ENCODE peak calls at places on chromosome 4, in eight cellular contexts. One of them, this sample, is unnamed.

GRCh38 chr4:102492531-102493241 is 8.5 kb upstream of the NFKB1 start:
- DNase-seq in astrocyte of the spinal cord: no peak
- DNase-seq in WTC11: no peak
- DNase-seq in BJ: no peak
- DNase-seq in cardiac muscle cell: no peak
- DNase-seq in body of pancreas: no peak
- DNase-seq in vagina: no peak
- DNase-seq in right lobe of liver: no peak
- DNase-seq in this sample: no peak

GRCh38 chr4:171639540-171639939 is 173.7 kb upstream of the GALNTL6 start:
- DNase-seq in astrocyte of the spinal cord: peak; percentile 19
- DNase-seq in WTC11: no peak
- DNase-seq in BJ: no peak
- DNase-seq in cardiac muscle cell: no peak
- DNase-seq in body of pancreas: no peak
- DNase-seq in vagina: no peak
- DNase-seq in right lobe of liver: no peak
- DNase-seq in this sample: no peak

GRCh38 chr4:116752027-116752426 is 333.3 kb downstream of the TRAM1L1 start:
- DNase-seq in astrocyte of the spinal cord: no peak
- DNase-seq in WTC11: no peak
- DNase-seq in BJ: no peak
- DNase-seq in cardiac muscle cell: no peak
- DNase-seq in body of pancreas: no peak
- DNase-seq in vagina: no peak
- DNase-seq in right lobe of liver: no peak
- DNase-seq in this sample: no peak

GRCh38 chr4:133130171-133130570 is 18.9 kb upstream of the PCDH10 start:
- DNase-seq in astrocyte of the spinal cord: peak; percentile 64
- DNase-seq in WTC11: no peak
- DNase-seq in BJ: no peak
- DNase-seq in cardiac muscle cell: no peak
- DNase-seq in body of pancreas: no peak
- DNase-seq in vagina: no peak
- DNase-seq in right lobe of liver: no peak
- DNase-seq in this sample: peak; percentile 43

GRCh38 chr4:87235020-87235671 is 14.7 kb upstream of the KLHL8 start:
- DNase-seq in astrocyte of the spinal cord: no peak
- DNase-seq in WTC11: no peak
- DNase-seq in BJ: no peak
- DNase-seq in cardiac muscle cell: no peak
- DNase-seq in body of pancreas: no peak
- DNase-seq in vagina: no peak
- DNase-seq in right lobe of liver: no peak
- DNase-seq in this sample: peak; percentile 70

GRCh38 chr4:168656055-168656660 is 159.3 kb downstream of the PALLD start:
- DNase-seq in astrocyte of the spinal cord: peak; percentile 85
- DNase-seq in WTC11: no peak
- DNase-seq in BJ: peak; percentile 74
- DNase-seq in cardiac muscle cell: no peak
- DNase-seq in body of pancreas: no peak
- DNase-seq in vagina: no peak
- DNase-seq in right lobe of liver: no peak
- DNase-seq in this sample: peak; percentile 80

GRCh38 chr4:33381806-33382205 is 2661.6 kb downstream of the PCDH7 start:
- DNase-seq in astrocyte of the spinal cord: no peak
- DNase-seq in WTC11: no peak
- DNase-seq in BJ: no peak
- DNase-seq in cardiac muscle cell: no peak
- DNase-seq in body of pancreas: no peak
- DNase-seq in vagina: no peak
- DNase-seq in right lobe of liver: no peak
- DNase-seq in this sample: no peak

GRCh38 chr4:104451573-104451972 is 43.1 kb downstream of the CXXC4 start:
- DNase-seq in astrocyte of the spinal cord: peak; percentile 34
- DNase-seq in WTC11: no peak
- DNase-seq in BJ: no peak
- DNase-seq in cardiac muscle cell: peak; percentile 48
- DNase-seq in body of pancreas: peak; percentile 15
- DNase-seq in vagina: no peak
- DNase-seq in right lobe of liver: no peak
- DNase-seq in this sample: no peak

GRCh38 chr4:37825943-37826281 is 574 bp upstream of the PGM2 start:
- DNase-seq in astrocyte of the spinal cord: no peak
- DNase-seq in WTC11: no peak
- DNase-seq in BJ: no peak
- DNase-seq in cardiac muscle cell: no peak
- DNase-seq in body of pancreas: no peak
- DNase-seq in vagina: no peak
- DNase-seq in right lobe of liver: no peak
- DNase-seq in this sample: no peak

GRCh38 chr4:39320381-39321115 is 45.6 kb downstream of the RFC1 start:
- DNase-seq in astrocyte of the spinal cord: peak; percentile 72
- DNase-seq in WTC11: no peak
- DNase-seq in BJ: no peak
- DNase-seq in cardiac muscle cell: no peak
- DNase-seq in body of pancreas: no peak
- DNase-seq in vagina: no peak
- DNase-seq in right lobe of liver: no peak
- DNase-seq in this sample: peak; percentile 23

GRCh38 chr4:161714022-161714751 is 449.6 kb downstream of the FSTL5 start:
- DNase-seq in astrocyte of the spinal cord: peak; percentile 87
- DNase-seq in WTC11: no peak
- DNase-seq in BJ: peak; percentile 68
- DNase-seq in cardiac muscle cell: no peak
- DNase-seq in body of pancreas: no peak
- DNase-seq in vagina: no peak
- DNase-seq in right lobe of liver: no peak
- DNase-seq in this sample: no peak

GRCh38 chr4:89263265-89263664 is 44.3 kb downstream of the GPRIN3 start:
- DNase-seq in astrocyte of the spinal cord: no peak
- DNase-seq in WTC11: no peak
- DNase-seq in BJ: no peak
- DNase-seq in cardiac muscle cell: no peak
- DNase-seq in body of pancreas: no peak
- DNase-seq in vagina: no peak
- DNase-seq in right lobe of liver: no peak
- DNase-seq in this sample: no peak

GRCh38 chr4:108644237-108644636 is 6.2 kb upstream of the OSTC start:
- DNase-seq in astrocyte of the spinal cord: peak; percentile 14
- DNase-seq in WTC11: no peak
- DNase-seq in BJ: no peak
- DNase-seq in cardiac muscle cell: no peak
- DNase-seq in body of pancreas: no peak
- DNase-seq in vagina: no peak
- DNase-seq in right lobe of liver: no peak
- DNase-seq in this sample: peak; percentile 77

GRCh38 chr4:175054980-175055379 is 136.8 kb downstream of the ADAM29 start:
- DNase-seq in astrocyte of the spinal cord: no peak
- DNase-seq in WTC11: peak; percentile 61
- DNase-seq in BJ: no peak
- DNase-seq in cardiac muscle cell: peak; percentile 5
- DNase-seq in body of pancreas: no peak
- DNase-seq in vagina: no peak
- DNase-seq in right lobe of liver: no peak
- DNase-seq in this sample: no peak

GRCh38 chr4:87270144-87270543 is 49.7 kb upstream of the KLHL8 start:
- DNase-seq in astrocyte of the spinal cord: peak; percentile 51
- DNase-seq in WTC11: peak; percentile 13
- DNase-seq in BJ: no peak
- DNase-seq in cardiac muscle cell: peak; percentile 32
- DNase-seq in body of pancreas: peak; percentile 43
- DNase-seq in vagina: no peak
- DNase-seq in right lobe of liver: no peak
- DNase-seq in this sample: peak; percentile 38

GRCh38 chr4:17066972-17067371 is 168.5 kb upstream of the LDB2 start:
- DNase-seq in astrocyte of the spinal cord: peak; percentile 86
- DNase-seq in WTC11: no peak
- DNase-seq in BJ: peak; percentile 67
- DNase-seq in cardiac muscle cell: no peak
- DNase-seq in body of pancreas: no peak
- DNase-seq in vagina: no peak
- DNase-seq in right lobe of liver: no peak
- DNase-seq in this sample: peak; percentile 91

GRCh38 chr4:168864831-168865541 is 145.1 kb downstream of the CBR4 start:
- DNase-seq in astrocyte of the spinal cord: no peak
- DNase-seq in WTC11: peak; percentile 42
- DNase-seq in BJ: no peak
- DNase-seq in cardiac muscle cell: peak; percentile 42
- DNase-seq in body of pancreas: no peak
- DNase-seq in vagina: no peak
- DNase-seq in right lobe of liver: no peak
- DNase-seq in this sample: peak; percentile 77

GRCh38 chr4:100842856-100843255 is 325.0 kb upstream of the EMCN start:
- DNase-seq in astrocyte of the spinal cord: no peak
- DNase-seq in WTC11: no peak
- DNase-seq in BJ: no peak
- DNase-seq in cardiac muscle cell: no peak
- DNase-seq in body of pancreas: no peak
- DNase-seq in vagina: no peak
- DNase-seq in right lobe of liver: no peak
- DNase-seq in this sample: no peak

GRCh38 chr4:168129046-168129772 is 36.9 kb downstream of the ANXA10 start:
- DNase-seq in astrocyte of the spinal cord: no peak
- DNase-seq in WTC11: no peak
- DNase-seq in BJ: no peak
- DNase-seq in cardiac muscle cell: no peak
- DNase-seq in body of pancreas: no peak
- DNase-seq in vagina: no peak
- DNase-seq in right lobe of liver: no peak
- DNase-seq in this sample: no peak

GRCh38 chr4:74531952-74532794 is 87.2 kb downstream of the AREG start:
- DNase-seq in astrocyte of the spinal cord: peak; percentile 90
- DNase-seq in WTC11: no peak
- DNase-seq in BJ: no peak
- DNase-seq in cardiac muscle cell: peak; percentile 29
- DNase-seq in body of pancreas: no peak
- DNase-seq in vagina: no peak
- DNase-seq in right lobe of liver: no peak
- DNase-seq in this sample: peak; percentile 70

GRCh38 chr4:82136161-82136801 is 237.5 kb downstream of the HNRNPD start:
- DNase-seq in astrocyte of the spinal cord: no peak
- DNase-seq in WTC11: no peak
- DNase-seq in BJ: no peak
- DNase-seq in cardiac muscle cell: no peak
- DNase-seq in body of pancreas: no peak
- DNase-seq in vagina: no peak
- DNase-seq in right lobe of liver: no peak
- DNase-seq in this sample: no peak

GRCh38 chr4:176635372-176636261 is 157.1 kb downstream of the VEGFC start:
- DNase-seq in astrocyte of the spinal cord: peak; percentile 85
- DNase-seq in WTC11: no peak
- DNase-seq in BJ: no peak
- DNase-seq in cardiac muscle cell: no peak
- DNase-seq in body of pancreas: no peak
- DNase-seq in vagina: no peak
- DNase-seq in right lobe of liver: no peak
- DNase-seq in this sample: peak; percentile 63

DNA sequence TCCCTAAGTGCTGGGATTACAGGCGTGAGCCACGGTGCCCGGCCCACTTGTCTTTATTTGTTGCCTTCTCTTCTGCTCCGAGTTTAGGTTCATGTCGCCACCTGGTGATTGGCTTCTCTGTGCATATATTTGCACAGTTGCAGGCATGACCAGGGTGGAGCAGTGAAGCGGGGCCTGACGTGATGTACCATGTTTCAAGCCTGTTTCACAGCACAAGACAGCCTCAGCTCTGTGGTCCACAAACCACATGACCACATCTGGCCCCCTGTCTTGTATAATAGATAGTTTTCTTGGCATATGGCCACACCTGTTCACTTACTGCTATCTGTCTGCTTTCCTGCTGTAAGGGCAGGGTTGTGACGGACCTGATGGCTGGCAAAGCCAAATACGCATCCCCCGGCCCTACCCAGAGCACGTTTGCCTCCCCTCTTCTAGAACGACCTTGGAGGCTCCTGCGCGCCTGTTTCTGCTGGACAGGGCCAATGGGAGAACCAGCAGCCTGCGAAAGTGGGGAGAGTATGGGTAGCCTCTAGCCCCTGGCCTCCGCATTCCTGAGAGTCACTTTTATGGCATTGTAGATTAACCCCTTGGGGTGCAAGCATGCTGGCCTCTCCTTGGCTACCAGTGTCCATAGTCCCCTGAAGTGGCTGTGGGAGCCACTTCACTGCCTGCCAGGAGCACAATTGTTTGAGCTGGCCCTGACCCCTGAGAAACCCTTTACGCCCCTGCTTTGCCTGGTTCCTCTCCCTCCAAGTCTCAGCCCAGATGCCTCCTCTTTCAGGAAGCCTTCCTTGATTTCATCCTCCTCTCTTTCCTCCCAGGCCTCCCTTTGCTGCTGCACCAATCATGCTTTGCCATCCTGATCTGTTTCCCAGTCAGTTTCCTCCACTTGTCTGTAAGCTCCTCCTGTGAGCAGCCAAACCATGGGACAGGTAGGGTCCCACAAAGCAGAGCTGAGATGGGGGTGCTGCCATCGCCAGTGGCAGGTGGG is 6.0 kb upstream of the SH3TC1 start:
- DNase-seq in astrocyte of the spinal cord: peak; percentile 50
- DNase-seq in WTC11: no peak
- DNase-seq in BJ: no peak
- DNase-seq in cardiac muscle cell: no peak
- DNase-seq in body of pancreas: peak; percentile 84
- DNase-seq in vagina: no peak
- DNase-seq in right lobe of liver: no peak
- DNase-seq in this sample: no peak
- TF ChIP-seq CTCF in astrocyte of the spinal cord: peak; percentile 34
- TF ChIP-seq CTCF in WTC11: no peak
- TF ChIP-seq CTCF in BJ: peak; percentile 29
- TF ChIP-seq CTCF in cardiac muscle cell: no peak
- TF ChIP-seq CTCF in body of pancreas: peak; percentile 74
- TF ChIP-seq CTCF in vagina: no peak
- TF ChIP-seq CTCF in right lobe of liver: peak; percentile 46
- TF ChIP-seq CTCF in this sample: peak; percentile 44

GRCh38 chr4:149264093-149264733 is 551.4 kb downstream of the IQCM start:
- DNase-seq in astrocyte of the spinal cord: peak; percentile 59
- DNase-seq in WTC11: peak; percentile 43
- DNase-seq in BJ: no peak
- DNase-seq in cardiac muscle cell: peak; percentile 70
- DNase-seq in body of pancreas: no peak
- DNase-seq in vagina: no peak
- DNase-seq in right lobe of liver: peak; percentile 46
- DNase-seq in this sample: peak; percentile 39
- TF ChIP-seq CTCF in astrocyte of the spinal cord: peak; percentile 75
- TF ChIP-seq CTCF in WTC11: peak; percentile 41
- TF ChIP-seq CTCF in BJ: peak; percentile 72
- TF ChIP-seq CTCF in cardiac muscle cell: peak; percentile 69
- TF ChIP-seq CTCF in body of pancreas: peak; percentile 45
- TF ChIP-seq CTCF in vagina: peak; percentile 10
- TF ChIP-seq CTCF in right lobe of liver: peak; percentile 68
- TF ChIP-seq CTCF in this sample: peak; percentile 88

GRCh38 chr4:122117743-122118142 is 34.4 kb upstream of the BLTP1 start:
- DNase-seq in astrocyte of the spinal cord: peak; percentile 5
- DNase-seq in WTC11: no peak
- DNase-seq in BJ: no peak
- DNase-seq in cardiac muscle cell: no peak
- DNase-seq in body of pancreas: no peak
- DNase-seq in vagina: no peak
- DNase-seq in right lobe of liver: no peak
- DNase-seq in this sample: no peak
- TF ChIP-seq CTCF in astrocyte of the spinal cord: no peak
- TF ChIP-seq CTCF in WTC11: no peak
- TF ChIP-seq CTCF in BJ: no peak
- TF ChIP-seq CTCF in cardiac muscle cell: no peak
- TF ChIP-seq CTCF in body of pancreas: no peak
- TF ChIP-seq CTCF in vagina: no peak
- TF ChIP-seq CTCF in right lobe of liver: no peak
- TF ChIP-seq CTCF in this sample: no peak

GRCh38 chr4:47913858-47914218 is 545 bp downstream of the NFXL1 start:
- DNase-seq in astrocyte of the spinal cord: peak; percentile 14
- DNase-seq in WTC11: peak; percentile 60
- DNase-seq in BJ: no peak
- DNase-seq in cardiac muscle cell: peak; percentile 38
- DNase-seq in body of pancreas: peak; percentile 44
- DNase-seq in vagina: no peak
- DNase-seq in right lobe of liver: peak; percentile 62
- DNase-seq in this sample: no peak
- TF ChIP-seq CTCF in astrocyte of the spinal cord: no peak
- TF ChIP-seq CTCF in WTC11: no peak
- TF ChIP-seq CTCF in BJ: no peak
- TF ChIP-seq CTCF in cardiac muscle cell: no peak
- TF ChIP-seq CTCF in body of pancreas: peak; percentile 18
- TF ChIP-seq CTCF in vagina: no peak
- TF ChIP-seq CTCF in right lobe of liver: no peak
- TF ChIP-seq CTCF in this sample: no peak

This sample was measured in HFFc6.